ENCODE peak calls at places on chromosomes 4 and X, in six cellular contexts. Y is GM20000, B is HL-60, D is A549, O is IMR-90, G is brain microvascular endothelial cell. J is an unnamed sample.

GRCh38 chrX:54411732-54412131 is 28.5 kb upstream of the TSR2 start:
- DNase-seq in Y (no peak), B (no peak), D (no peak), O (no peak), G (no peak), J (no peak)

GRCh38 chrX:118496763-118497079 is 1.1 kb downstream of the DOCK11 start:
- DNase-seq in Y (no peak), B (no peak), D (no peak), O (no peak), G (no peak), J (no peak)

GRCh38 chr4:1601533-1601835 is 82.6 kb downstream of the FAM53A start:
- DNase-seq in Y (no peak), B (no peak), D (no peak), O (no peak), G (no peak), J (no peak)

GRCh38 chr4:74437866-74438265 is 7.1 kb upstream of the AREG start:
- DNase-seq in Y (no peak), B (no peak), D (no peak), O (no peak), G (no peak), J (no peak)

GRCh38 chr4:174012135-174012923 is 271.1 kb downstream of the FBXO8 start:
- DNase-seq in Y (no peak), B (no peak), D (no peak), O (no peak), G (no peak), J (no peak)

GRCh38 chr4:101020956-101021355 is 326.4 kb downstream of the PPP3CA start:
- DNase-seq in Y (peak; percentile 27), B (no peak), D (peak; percentile 27), O (peak; percentile 75), G (peak; percentile 32), J (no peak)

GRCh38 chrX:55908685-55909212 is 191.2 kb downstream of the RRAGB start:
- DNase-seq in Y (peak; percentile 14), B (no peak), D (peak; percentile 12), O (no peak), G (no peak), J (peak; percentile 18)

GRCh38 chr4:38620025-38620424 is 44.0 kb upstream of the KLF3 start:
- DNase-seq in Y (no peak), B (no peak), D (no peak), O (no peak), G (no peak), J (no peak)

GRCh38 chr4:158850800-158851644 is 82.2 kb downstream of the FNIP2 start:
- DNase-seq in Y (peak; percentile 17), B (no peak), D (no peak), O (peak; percentile 44), G (no peak), J (peak; percentile 31)

GRCh38 chr4:175531405-175532091 is 280.5 kb downstream of the GPM6A start:
- DNase-seq in Y (no peak), B (no peak), D (peak; percentile 60), O (peak; percentile 72), G (peak; percentile 72), J (no peak)

GRCh38 chr4:158778065-158778711 is 9.4 kb downstream of the FNIP2 start:
- DNase-seq in Y (peak; percentile 30), B (no peak), D (no peak), O (no peak), G (no peak), J (peak; percentile 43)

GRCh38 chrX:121000589-121000988 is 15.0 kb upstream of the CT47A1 start:
- DNase-seq in Y (peak; percentile 2), B (no peak), D (peak; percentile 33), O (no peak), G (no peak), J (no peak)

GRCh38 chr4:80036306-80036705 is 36.7 kb downstream of the ANTXR2 start:
- DNase-seq in Y (no peak), B (no peak), D (no peak), O (no peak), G (no peak), J (no peak)

GRCh38 chr4:5137927-5138326 is 86.6 kb downstream of the STK32B start:
- DNase-seq in Y (no peak), B (no peak), D (peak; percentile 64), O (peak; percentile 17), G (no peak), J (no peak)

GRCh38 chrX:13093489-13094140 is 49.2 kb upstream of the FAM9C start:
- DNase-seq in Y (no peak), B (no peak), D (no peak), O (no peak), G (no peak), J (no peak)

GRCh38 chr4:1200425-1201035 is 28.1 kb upstream of the SPON2 start:
- DNase-seq in Y (no peak), B (peak; percentile 36), D (no peak), O (peak; percentile 95), G (peak; percentile 78), J (no peak)

GRCh38 chr4:120865985-120866384 is 56.5 kb downstream of the PRDM5 start:
- DNase-seq in Y (no peak), B (no peak), D (no peak), O (peak; percentile 31), G (no peak), J (no peak)

GRCh38 chrX:103773445-103773844 is 3.2 kb upstream of the PLP1 start:
- DNase-seq in Y (no peak), B (no peak), D (no peak), O (no peak), G (no peak), J (no peak)

GRCh38 chr4:86939123-86939522 is 4.3 kb downstream of the AFF1 start:
- DNase-seq in Y (no peak), B (no peak), D (no peak), O (no peak), G (no peak), J (no peak)

GRCh38 chr4:86935833-86936721 is 1.3 kb downstream of the AFF1 start:
- DNase-seq in Y (peak; percentile 84), B (peak; percentile 56), D (peak; percentile 82), O (peak; percentile 57), G (peak; percentile 31), J (peak; percentile 76)

GRCh38 chr4:86935499-86935832 is 655 bp downstream of the AFF1 start:
- DNase-seq in Y (no peak), B (peak; percentile 32), D (no peak), O (no peak), G (no peak), J (no peak)

GRCh38 chr4:86934147-86934771 is 552 bp upstream of the AFF1 start:
- DNase-seq in Y (no peak), B (no peak), D (no peak), O (no peak), G (no peak), J (no peak)

GRCh38 chr4:86934772-86935498 is at the start of gene AFF1:
- DNase-seq in Y (peak; percentile 94), B (peak; percentile 94), D (peak; percentile 93), O (peak; percentile 79), G (peak; percentile 71), J (peak; percentile 91)
- TF ChIP-seq CTCF in Y (no peak), B (no peak), D (peak; percentile 18), O (peak; percentile 40), G (peak; percentile 45), J (peak; percentile 55)

GRCh38 chrX:154365052-154365600 is 9.3 kb downstream of the FLNA start:
- DNase-seq in Y (no peak), B (peak; percentile 35), D (no peak), O (no peak), G (no peak), J (no peak)

GRCh38 chrX:154365997-154366665 is 8.3 kb downstream of the FLNA start:
- DNase-seq in Y (no peak), B (no peak), D (no peak), O (no peak), G (no peak), J (no peak)

GRCh38 chrX:154366666-154367055 is 7.8 kb downstream of the FLNA start:
- DNase-seq in Y (no peak), B (no peak), D (no peak), O (no peak), G (no peak), J (no peak)

GRCh38 chrX:154362085-154362742 is 12.2 kb downstream of the FLNA start:
- DNase-seq in Y (no peak), B (peak; percentile 36), D (no peak), O (no peak), G (no peak), J (no peak)

GRCh38 chrX:154363706-154364439 is 10.6 kb downstream of the FLNA start:
- DNase-seq in Y (no peak), B (peak; percentile 20), D (no peak), O (no peak), G (no peak), J (no peak)
- TF ChIP-seq CTCF in Y (no peak), B (no peak), D (no peak), O (no peak), G (no peak), J (no peak)

GRCh38 chr4:94676910-94677309 is 80.8 kb upstream of the BMPR1B start:
- DNase-seq in Y (no peak), B (no peak), D (no peak), O (peak; percentile 38), G (peak; percentile 61), J (no peak)

GRCh38 chr4:94686086-94686485 is 71.7 kb upstream of the BMPR1B start:
- DNase-seq in Y (no peak), B (no peak), D (no peak), O (no peak), G (no peak), J (no peak)

GRCh38 chr4:94678896-94679295 is 78.9 kb upstream of the BMPR1B start:
- DNase-seq in Y (no peak), B (no peak), D (no peak), O (peak; percentile 18), G (no peak), J (no peak)

GRCh38 chr4:94680131-94680862 is 77.5 kb upstream of the BMPR1B start:
- DNase-seq in Y (no peak), B (no peak), D (no peak), O (no peak), G (no peak), J (no peak)
- TF ChIP-seq CTCF in Y (no peak), B (no peak), D (no peak), O (no peak), G (no peak), J (no peak)

GRCh38 chr4:109574443-109574850 is 14.4 kb downstream of the MCUB start:
- DNase-seq in Y (no peak), B (no peak), D (peak; percentile 53), O (no peak), G (no peak), J (no peak)
- TF ChIP-seq CTCF in Y (no peak), B (peak; percentile 10), D (peak; percentile 41), O (no peak), G (peak; percentile 28), J (no peak)

J was measured in GM10248.